ENCODE peak calls at places on chromosomes 2 and 18, in ten cellular contexts. One of them, this sample, is unnamed.

GRCh38 chr2:215825709-215826108 is 187.6 kb downstream of the MREG start:
- DNase-seq in GM12865: no peak
- DNase-seq in endothelial cell: no peak
- DNase-seq in GM13977: no peak
- DNase-seq in Panc1: no peak
- DNase-seq in keratinocyte: no peak
- DNase-seq in DND-41: no peak
- DNase-seq in heart left ventricle: no peak
- DNase-seq in mucosa of descending colon: no peak
- DNase-seq in tibial nerve: no peak
- DNase-seq in this sample: peak

GRCh38 chr18:31513189-31513907 is 15.4 kb downstream of the DSG2 start:
- DNase-seq in endothelial cell: no peak
- DNase-seq in mucosa of descending colon: no peak
- DNase-seq in GM13977: no peak
- DNase-seq in GM12865: no peak
- DNase-seq in tibial nerve: no peak
- DNase-seq in DND-41: no peak
- DNase-seq in Panc1: no peak
- DNase-seq in heart left ventricle: no peak
- DNase-seq in keratinocyte: peak
- DNase-seq in this sample: peak

GRCh38 chr2:43754180-43754579 is 19.7 kb upstream of the DYNC2LI1 start:
- DNase-seq in GM12865: no peak
- DNase-seq in tibial nerve: no peak
- DNase-seq in DND-41: no peak
- DNase-seq in keratinocyte: no peak
- DNase-seq in Panc1: no peak
- DNase-seq in GM13977: no peak
- DNase-seq in mucosa of descending colon: no peak
- DNase-seq in endothelial cell: no peak
- DNase-seq in heart left ventricle: peak
- DNase-seq in this sample: no peak

GRCh38 chr18:58823385-58823784 is 41.3 kb upstream of the ZNF532 start:
- DNase-seq in endothelial cell: no peak
- DNase-seq in heart left ventricle: no peak
- DNase-seq in GM12865: peak
- DNase-seq in DND-41: no peak
- DNase-seq in keratinocyte: no peak
- DNase-seq in mucosa of descending colon: no peak
- DNase-seq in tibial nerve: no peak
- DNase-seq in GM13977: no peak
- DNase-seq in Panc1: no peak
- DNase-seq in this sample: no peak

GRCh38 chr2:45128580-45128997 is 119.3 kb upstream of the SIX2 start:
- DNase-seq in tibial nerve: peak
- DNase-seq in endothelial cell: no peak
- DNase-seq in keratinocyte: no peak
- DNase-seq in DND-41: no peak
- DNase-seq in Panc1: peak
- DNase-seq in GM12865: no peak
- DNase-seq in GM13977: no peak
- DNase-seq in heart left ventricle: peak
- DNase-seq in mucosa of descending colon: no peak
- DNase-seq in this sample: peak

GRCh38 chr2:40371525-40372277 is 80.2 kb downstream of the SLC8A1 start:
- DNase-seq in keratinocyte: no peak
- DNase-seq in tibial nerve: no peak
- DNase-seq in Panc1: no peak
- DNase-seq in endothelial cell: peak
- DNase-seq in GM13977: no peak
- DNase-seq in mucosa of descending colon: no peak
- DNase-seq in DND-41: no peak
- DNase-seq in heart left ventricle: peak
- DNase-seq in GM12865: no peak
- DNase-seq in this sample: peak

GRCh38 chr2:385061-385460 is 97.2 kb upstream of the ALKAL2 start:
- DNase-seq in Panc1: no peak
- DNase-seq in mucosa of descending colon: no peak
- DNase-seq in endothelial cell: no peak
- DNase-seq in GM12865: no peak
- DNase-seq in DND-41: no peak
- DNase-seq in GM13977: no peak
- DNase-seq in keratinocyte: no peak
- DNase-seq in heart left ventricle: no peak
- DNase-seq in tibial nerve: no peak
- DNase-seq in this sample: no peak

GRCh38 chr2:134718095-134718955 is 475 bp downstream of the TMEM163 start:
- DNase-seq in GM12865: no peak
- DNase-seq in heart left ventricle: no peak
- DNase-seq in GM13977: peak
- DNase-seq in Panc1: no peak
- DNase-seq in keratinocyte: no peak
- DNase-seq in endothelial cell: peak
- DNase-seq in DND-41: no peak
- DNase-seq in tibial nerve: no peak
- DNase-seq in mucosa of descending colon: no peak
- DNase-seq in this sample: no peak

GRCh38 chr18:35610724-35611123 is 29.2 kb downstream of the GALNT1 start:
- DNase-seq in endothelial cell: no peak
- DNase-seq in tibial nerve: no peak
- DNase-seq in GM13977: no peak
- DNase-seq in DND-41: no peak
- DNase-seq in heart left ventricle: no peak
- DNase-seq in Panc1: no peak
- DNase-seq in keratinocyte: no peak
- DNase-seq in GM12865: no peak
- DNase-seq in mucosa of descending colon: no peak
- DNase-seq in this sample: no peak

GRCh38 chr2:235106874-235107639 is 155.2 kb downstream of the SH3BP4 start:
- DNase-seq in mucosa of descending colon: no peak
- DNase-seq in GM13977: peak
- DNase-seq in DND-41: peak
- DNase-seq in GM12865: peak
- DNase-seq in keratinocyte: no peak
- DNase-seq in Panc1: peak
- DNase-seq in tibial nerve: peak
- DNase-seq in endothelial cell: peak
- DNase-seq in heart left ventricle: peak
- DNase-seq in this sample: peak

GRCh38 chr2:219509780-219510511 is 4.3 kb upstream of the ASIC4 start:
- DNase-seq in DND-41: peak
- DNase-seq in Panc1: no peak
- DNase-seq in tibial nerve: peak
- DNase-seq in heart left ventricle: peak
- DNase-seq in GM12865: peak
- DNase-seq in mucosa of descending colon: peak
- DNase-seq in GM13977: peak
- DNase-seq in endothelial cell: peak
- DNase-seq in keratinocyte: no peak
- DNase-seq in this sample: peak
- TF ChIP-seq CTCF in DND-41: peak
- TF ChIP-seq CTCF in Panc1: peak
- TF ChIP-seq CTCF in tibial nerve: peak
- TF ChIP-seq CTCF in heart left ventricle: peak
- TF ChIP-seq CTCF in GM12865: peak
- TF ChIP-seq CTCF in mucosa of descending colon: peak
- TF ChIP-seq CTCF in GM13977: peak
- TF ChIP-seq CTCF in endothelial cell: peak
- TF ChIP-seq CTCF in keratinocyte: peak
- TF ChIP-seq CTCF in this sample: peak

DNA sequence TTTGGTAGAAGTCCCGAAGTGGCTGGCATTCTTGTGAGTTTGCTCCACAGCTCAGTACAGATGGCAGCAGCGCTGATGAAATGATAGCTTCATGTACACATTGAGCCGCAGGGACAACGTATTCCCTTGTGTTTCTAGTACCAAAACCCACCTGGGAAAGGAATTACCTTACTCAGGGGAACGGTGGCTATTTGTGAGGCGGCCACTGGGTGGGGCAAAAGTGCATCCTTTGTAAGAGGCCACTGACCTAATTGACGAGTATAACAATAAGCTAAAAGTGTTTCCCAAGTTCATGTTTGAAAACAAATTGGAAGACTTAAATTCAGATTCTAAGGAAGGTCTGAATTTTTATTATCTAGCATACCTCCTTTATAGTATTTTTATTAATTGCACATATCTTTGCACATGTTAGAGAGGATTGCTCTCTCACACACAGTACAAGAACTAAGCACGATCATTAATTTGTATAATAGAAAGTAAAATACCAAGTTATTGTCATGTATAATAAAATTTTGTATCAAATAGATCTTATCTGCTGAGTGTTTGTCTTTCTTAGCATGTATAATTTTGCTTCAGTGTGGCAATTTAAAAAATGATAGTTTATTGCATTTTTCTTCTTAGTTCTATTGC is 25.3 kb upstream of the CDH7 start:
- DNase-seq in Panc1: peak
- DNase-seq in DND-41: no peak
- DNase-seq in GM12865: peak
- DNase-seq in heart left ventricle: no peak
- DNase-seq in tibial nerve: no peak
- DNase-seq in endothelial cell: peak
- DNase-seq in mucosa of descending colon: no peak
- DNase-seq in keratinocyte: no peak
- DNase-seq in GM13977: no peak
- DNase-seq in this sample: no peak
- TF ChIP-seq CTCF in Panc1: peak
- TF ChIP-seq CTCF in DND-41: peak
- TF ChIP-seq CTCF in GM12865: no peak
- TF ChIP-seq CTCF in heart left ventricle: peak
- TF ChIP-seq CTCF in tibial nerve: peak
- TF ChIP-seq CTCF in endothelial cell: peak
- TF ChIP-seq CTCF in mucosa of descending colon: no peak
- TF ChIP-seq CTCF in keratinocyte: peak
- TF ChIP-seq CTCF in GM13977: peak
- TF ChIP-seq CTCF in this sample: no peak

DNA sequence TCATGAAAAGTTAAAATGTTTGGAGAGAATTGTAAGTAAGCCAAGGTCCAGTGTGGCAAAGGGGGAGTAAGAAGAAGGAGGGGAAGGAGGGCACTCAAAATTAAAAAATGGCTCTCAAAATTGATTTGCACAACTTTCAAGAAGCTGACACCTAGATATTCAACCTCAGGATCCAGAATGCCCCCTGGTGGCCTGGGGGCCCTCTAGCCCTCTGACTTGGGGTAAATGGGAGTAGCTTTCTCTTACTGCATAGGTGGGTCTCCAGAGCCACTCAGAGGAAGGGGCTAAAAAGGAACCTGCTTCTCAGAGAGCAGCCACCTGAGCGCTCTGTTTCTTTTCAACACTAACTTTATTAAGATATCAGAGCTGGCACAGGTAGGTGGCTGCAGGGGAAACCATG is 968.5 kb downstream of the BCL11A start:
- DNase-seq in GM12865: peak
- DNase-seq in endothelial cell: peak
- DNase-seq in GM13977: no peak
- DNase-seq in keratinocyte: no peak
- DNase-seq in heart left ventricle: no peak
- DNase-seq in Panc1: no peak
- DNase-seq in DND-41: peak
- DNase-seq in tibial nerve: no peak
- DNase-seq in mucosa of descending colon: no peak
- DNase-seq in this sample: no peak
- TF ChIP-seq CTCF in GM12865: no peak
- TF ChIP-seq CTCF in endothelial cell: no peak
- TF ChIP-seq CTCF in GM13977: no peak
- TF ChIP-seq CTCF in keratinocyte: peak
- TF ChIP-seq CTCF in heart left ventricle: no peak
- TF ChIP-seq CTCF in Panc1: peak
- TF ChIP-seq CTCF in DND-41: peak
- TF ChIP-seq CTCF in tibial nerve: no peak
- TF ChIP-seq CTCF in mucosa of descending colon: no peak
- TF ChIP-seq CTCF in this sample: no peak

DNA sequence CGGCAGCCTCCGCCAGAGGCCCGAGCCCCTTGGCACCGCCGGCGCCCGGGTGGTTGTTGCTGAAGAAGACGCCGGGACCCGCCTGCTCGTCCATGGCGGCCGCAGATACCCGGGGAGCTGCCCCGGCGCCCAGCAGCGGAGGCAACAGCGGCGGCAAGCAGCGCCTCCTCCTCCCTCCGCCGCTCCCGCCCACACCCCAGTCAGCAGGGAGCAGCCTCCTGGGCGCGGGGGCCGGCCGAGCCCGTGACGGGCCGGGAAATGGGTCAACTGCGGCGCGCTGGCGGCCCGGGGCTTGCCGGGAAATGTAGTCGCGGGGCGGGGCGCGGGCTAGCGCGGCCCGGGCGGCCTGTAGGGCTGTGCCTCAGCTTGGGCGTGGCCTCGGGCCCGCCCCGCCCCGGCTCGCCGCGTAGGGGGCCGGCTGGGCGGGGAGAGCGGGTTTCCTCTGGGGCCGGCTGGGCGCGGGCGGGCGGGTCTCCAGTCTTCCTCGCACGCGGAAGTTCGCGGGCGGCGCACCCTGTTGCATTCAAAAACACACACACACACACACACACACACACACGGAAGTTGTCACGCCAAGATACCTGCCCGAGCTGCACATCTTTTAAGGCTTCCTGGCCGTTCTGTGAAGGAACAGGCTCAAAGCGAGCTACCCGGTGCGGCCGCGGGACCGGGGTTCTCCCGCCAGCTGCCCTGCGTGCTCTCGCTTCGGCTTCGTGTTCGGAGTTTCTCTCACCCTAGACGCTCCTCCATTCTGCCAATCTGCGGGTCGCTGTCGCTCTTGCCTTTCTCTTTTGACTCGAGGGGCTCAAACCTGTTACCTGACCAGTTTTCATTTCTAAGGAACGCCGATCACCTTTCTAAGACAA is at the start of gene STRN:
- DNase-seq in DND-41: peak
- DNase-seq in Panc1: peak
- DNase-seq in heart left ventricle: peak
- DNase-seq in GM12865: peak
- DNase-seq in GM13977: peak
- DNase-seq in keratinocyte: peak
- DNase-seq in mucosa of descending colon: peak
- DNase-seq in endothelial cell: peak
- DNase-seq in tibial nerve: peak
- DNase-seq in this sample: peak
- TF ChIP-seq CTCF in DND-41: no peak
- TF ChIP-seq CTCF in Panc1: no peak
- TF ChIP-seq CTCF in heart left ventricle: no peak
- TF ChIP-seq CTCF in GM12865: no peak
- TF ChIP-seq CTCF in GM13977: no peak
- TF ChIP-seq CTCF in keratinocyte: no peak
- TF ChIP-seq CTCF in mucosa of descending colon: no peak
- TF ChIP-seq CTCF in endothelial cell: no peak
- TF ChIP-seq CTCF in tibial nerve: peak
- TF ChIP-seq CTCF in this sample: no peak